ENCODE peak calls at places on chromosomes 13 and 19, in six cellular contexts. L, A, J, O, E and W are unnamed samples. For H3K4me1, the result is how much of the 10 kb centered on the place peaks cover.

GRCh38 chr13:74142257-74142656 is 8.1 kb upstream of the KLF12 start:
- DNase-seq in L (no peak), A (no peak), J (no peak), O (no peak), E (no peak), W (no peak)

GRCh38 chr13:109769921-109770320 is 16.5 kb downstream of the IRS2 start:
- DNase-seq in L (no peak), A (no peak), J (no peak), O (no peak), E (no peak), W (no peak)

GRCh38 chr19:13165091-13165997 is 15.1 kb downstream of the IER2 start:
- DNase-seq in L (no peak), A (peak), J (no peak), O (peak), E (no peak), W (no peak)

GRCh38 chr13:66546534-66547379 is 683.4 kb downstream of the PCDH9 start:
- DNase-seq in L (no peak), A (no peak), J (no peak), O (no peak), E (no peak), W (no peak)

GRCh38 chr13:80462567-80462966 is 121.6 kb upstream of the SPRY2 start:
- DNase-seq in L (no peak), A (no peak), J (no peak), O (no peak), E (no peak), W (no peak)

GRCh38 chr19:6535558-6536137 is 4.8 kb downstream of the TNFSF9 start:
- DNase-seq in L (no peak), A (no peak), J (no peak), O (no peak), E (no peak), W (no peak)

GRCh38 chr13:46893820-46894533 is 2.9 kb downstream of the HTR2A start:
- DNase-seq in L (peak), A (peak), J (peak), O (peak), E (peak), W (peak)

GRCh38 chr13:42066542-42066941 is 18.1 kb downstream of the DGKH start:
- DNase-seq in L (no peak), A (no peak), J (peak), O (no peak), E (no peak), W (no peak)

GRCh38 chr19:27679905-27680304 is 1533.0 kb downstream of the UQCRFS1 start:
- DNase-seq in L (no peak), A (no peak), J (no peak), O (peak), E (no peak), W (no peak)

GRCh38 chr13:40780822-40781401 is 8.5 kb upstream of the SLC25A15 start:
- DNase-seq in L (no peak), A (peak), J (peak), O (peak), E (no peak), W (no peak)

GRCh38 chr13:27374650-27375049 is 49.8 kb upstream of the GTF3A start:
- DNase-seq in L (peak), A (peak), J (peak), O (peak), E (no peak), W (no peak)

GRCh38 chr19:54271106-54271505 is 9.8 kb downstream of the LILRB2 start:
- DNase-seq in L (no peak), A (no peak), J (no peak), O (no peak), E (peak), W (peak)

GRCh38 chr13:30551194-30551593 is 66.5 kb upstream of the USPL1 start:
- DNase-seq in L (no peak), A (peak), J (peak), O (no peak), E (no peak), W (no peak)

GRCh38 chr19:48365602-48366001 is 1.4 kb downstream of the SYNGR4 start:
- DNase-seq in L (no peak), A (no peak), J (no peak), O (no peak), E (no peak), W (no peak)

GRCh38 chr19:18286973-18287635 is 5.7 kb upstream of the JUND start:
- DNase-seq in L (no peak), A (no peak), J (no peak), O (peak), E (no peak), W (no peak)

GRCh38 chr19:44807652-44808462 is 1.0 kb upstream of the BCAM start:
- DNase-seq in L (peak), A (peak), J (peak), O (peak), E (no peak), W (peak)

GRCh38 chr19:34666958-34667265 is 10.0 kb downstream of the SCGB2B2 start:
- DNase-seq in L (no peak), A (no peak), J (no peak), O (no peak), E (no peak), W (no peak)

GRCh38 chr19:40745402-40745780 is 4.9 kb downstream of the ACTMAP start:
- DNase-seq in L (no peak), A (peak), J (peak), O (no peak), E (no peak), W (no peak)

GRCh38 chr19:21835810-21836444 is at the start of gene ZNF43:
- DNase-seq in L (peak), A (no peak), J (peak), O (peak), E (peak), W (peak)

GRCh38 chr19:50356691-50357177 is 8.7 kb downstream of the NAPSA start:
- DNase-seq in L (peak), A (no peak), J (no peak), O (no peak), E (no peak), W (peak)

GRCh38 chr13:48402325-48402962 is 10.5 kb downstream of the LPAR6 start:
- DNase-seq in L (no peak), A (no peak), J (peak), O (no peak), E (no peak), W (no peak)

GRCh38 chr19:57075801-57076492 is 43.8 kb upstream of the USP29 start:
- DNase-seq in L (no peak), A (no peak), J (no peak), O (no peak), E (no peak), W (no peak)

GRCh38 chr19:18468517-18468916 is 30.6 kb upstream of the ISYNA1 start:
- DNase-seq in L (no peak), A (no peak), J (peak), O (no peak), E (no peak), W (no peak)

GRCh38 chr19:8335343-8336071 is 7.6 kb downstream of the KANK3 start:
- DNase-seq in L (no peak), A (peak), J (peak), O (peak), E (no peak), W (peak)

GRCh38 chr13:50451609-50452008 is 391.9 kb downstream of the DLEU7 start:
- DNase-seq in L (no peak), A (no peak), J (no peak), O (peak), E (no peak), W (peak)

GRCh38 chr19:6739884-6740588 is 556 bp downstream of the TRIP10 start:
- DNase-seq in L (peak), A (peak), J (peak), O (peak), E (no peak), W (peak)

DNA sequence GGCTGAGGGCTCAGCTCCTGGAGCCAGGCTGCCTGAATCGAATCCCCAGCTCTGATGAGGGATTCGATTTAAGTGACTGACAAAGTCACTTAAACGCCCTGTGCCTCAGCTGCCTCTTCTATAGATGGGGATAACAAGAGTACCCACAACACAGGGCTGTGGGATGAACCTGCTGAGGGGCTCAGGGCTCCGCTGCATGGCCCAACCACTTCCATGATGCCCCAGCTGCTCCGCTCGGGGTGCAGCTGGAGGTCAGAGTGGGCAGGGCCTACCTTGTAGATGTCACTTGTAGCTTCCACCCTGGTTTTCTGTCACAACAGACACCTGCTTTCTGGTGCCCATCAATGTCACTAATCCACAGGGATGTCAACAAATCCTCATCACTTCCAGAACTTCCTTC is 39.2 kb downstream of the STK24 start:
- DNase-seq in L (no peak), A (no peak), J (no peak), O (no peak), E (no peak), W (no peak)
- H3K4me1 ChIP-seq in L (under half), A (under half), J (under half), O (under half), E (half or more), W (under half)

GRCh38 chr19:1258707-1259205 is 10.4 kb downstream of the MIDN start:
- DNase-seq in L (no peak), A (no peak), J (peak), O (no peak), E (no peak), W (no peak)

GRCh38 chr19:1259206-1259872 is 9.8 kb upstream of the CIRBP start:
- DNase-seq in L (peak), A (peak), J (peak), O (peak), E (peak), W (peak)

GRCh38 chr19:1258161-1258492 is 9.7 kb downstream of the MIDN start:
- DNase-seq in L (no peak), A (no peak), J (no peak), O (no peak), E (no peak), W (no peak)

GRCh38 chr19:1256646-1257474 is 8.5 kb downstream of the MIDN start:
- DNase-seq in L (no peak), A (no peak), J (peak), O (no peak), E (no peak), W (no peak)

GRCh38 chr19:1257475-1258160 is 9.2 kb downstream of the MIDN start:
- DNase-seq in L (no peak), A (no peak), J (peak), O (no peak), E (no peak), W (no peak)
- H3K4me1 ChIP-seq in L (half or more), A (half or more), J (half or more), O (under half), E (half or more), W (half or more)

DNA sequence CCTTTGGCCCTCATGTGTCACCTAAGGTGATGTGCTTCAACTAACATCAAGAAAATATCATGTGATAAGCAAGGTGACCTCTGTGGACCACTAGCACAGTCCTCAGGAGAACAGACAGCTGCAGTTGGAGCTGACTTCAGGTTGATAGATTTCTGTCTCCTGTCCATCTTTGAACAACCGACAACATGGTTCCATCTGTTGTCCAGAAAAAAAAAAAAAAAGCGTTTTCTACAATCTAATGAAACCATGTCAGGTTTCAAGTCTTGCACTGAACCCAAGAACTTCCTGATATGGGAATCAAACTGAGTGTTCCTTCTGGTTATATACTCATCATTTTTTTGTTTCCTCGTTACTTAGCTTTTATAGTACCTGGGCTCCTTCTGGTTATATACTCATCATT is 75.7 kb downstream of the LHFPL6 start:
- DNase-seq in L (no peak), A (no peak), J (no peak), O (no peak), E (no peak), W (no peak)
- H3K4me1 ChIP-seq in L (under half), A (under half), J (half or more), O (under half), E (under half), W (under half)

GRCh38 chr19:43467276-43467675 is 1.9 kb upstream of the LYPD3 start:
- DNase-seq in L (no peak), A (no peak), J (no peak), O (no peak), E (no peak), W (no peak)
- H3K4me1 ChIP-seq in L (under half), A (under half), J (under half), O (under half), E (half or more), W (under half)

GRCh38 chr19:31312004-31312403 is 37.2 kb downstream of the TSHZ3 start:
- DNase-seq in L (no peak), A (no peak), J (peak), O (no peak), E (no peak), W (no peak)
- H3K4me1 ChIP-seq in L (under half), A (under half), J (under half), O (under half), E (under half), W (under half)